ENCODE peak calls at places on chromosome 10, in five cellular contexts. J is transverse colon, C is IMR-90, K is heart left ventricle, Q is breast epithelium. B is an unnamed sample.
A peak's percentile ranks its signal among the peaks of the same experiment; 100 is the strongest.

GRCh38 chr10:28492556-28492955 is 40.4 kb upstream of the WAC start:
- DNase-seq in C (no peak), K (no peak), Q (no peak), J (no peak), B (no peak)

GRCh38 chr10:114550756-114551290 is 107.3 kb downstream of the ABLIM1 start:
- DNase-seq in K (no peak), C (peak; percentile 47), J (no peak), Q (no peak), B (no peak)

GRCh38 chr10:117165557-117166419 is 27.7 kb upstream of the VAX1 start:
- DNase-seq in J (peak; percentile 29), C (peak; percentile 33), Q (no peak), K (no peak), B (no peak)

GRCh38 chr10:83666762-83667161 is 472.5 kb upstream of the GHITM start:
- DNase-seq in J (no peak), C (no peak), K (no peak), Q (no peak), B (no peak)

GRCh38 chr10:79070091-79070610 is 1.4 kb downstream of the ZMIZ1 start:
- DNase-seq in C (no peak), J (peak; percentile 52), K (peak; percentile 68), Q (no peak), B (no peak)

GRCh38 chr10:124324451-124324850 is 94.3 kb downstream of the OAT start:
- DNase-seq in J (no peak), C (no peak), K (no peak), Q (no peak), B (no peak)

GRCh38 chr10:104350146-104350635 is 3.4 kb upstream of the CFAP58 start:
- DNase-seq in Q (no peak), K (no peak), J (no peak), C (peak; percentile 76), B (no peak)

GRCh38 chr10:130998642-130999041 is 312.9 kb downstream of the TCERG1L start:
- DNase-seq in C (no peak), J (no peak), Q (no peak), K (no peak), B (no peak)

GRCh38 chr10:18221123-18221522 is 80.9 kb downstream of the CACNB2 start:
- DNase-seq in Q (no peak), C (peak; percentile 18), J (no peak), K (no peak), B (no peak)

GRCh38 chr10:1737222-1738061 is at the start of gene ADARB2:
- DNase-seq in Q (no peak), K (peak; percentile 28), J (no peak), C (no peak), B (no peak)

GRCh38 chr10:104406715-104407517 is 53.3 kb downstream of the CFAP58 start:
- DNase-seq in K (no peak), J (no peak), Q (no peak), C (peak; percentile 50), B (no peak)

GRCh38 chr10:84291389-84291788 is 37.0 kb upstream of the CCSER2 start:
- DNase-seq in K (no peak), Q (no peak), J (no peak), C (peak; percentile 78), B (no peak)

GRCh38 chr10:70274643-70275042 is 9.2 kb downstream of the NPFFR1 start:
- DNase-seq in Q (no peak), C (peak; percentile 88), J (no peak), K (peak; percentile 40), B (no peak)

GRCh38 chr10:88582411-88582805 is 710 bp downstream of the RNLS start:
- DNase-seq in C (no peak), K (no peak), J (no peak), Q (no peak), B (no peak)

GRCh38 chr10:88586462-88586861 is at the start of gene LIPJ:
- DNase-seq in Q (no peak), C (no peak), K (no peak), J (no peak), B (no peak)

GRCh38 chr10:88583584-88583957 is 453 bp upstream of the RNLS start:
- DNase-seq in Q (no peak), K (no peak), C (no peak), J (no peak), B (no peak)

DNA sequence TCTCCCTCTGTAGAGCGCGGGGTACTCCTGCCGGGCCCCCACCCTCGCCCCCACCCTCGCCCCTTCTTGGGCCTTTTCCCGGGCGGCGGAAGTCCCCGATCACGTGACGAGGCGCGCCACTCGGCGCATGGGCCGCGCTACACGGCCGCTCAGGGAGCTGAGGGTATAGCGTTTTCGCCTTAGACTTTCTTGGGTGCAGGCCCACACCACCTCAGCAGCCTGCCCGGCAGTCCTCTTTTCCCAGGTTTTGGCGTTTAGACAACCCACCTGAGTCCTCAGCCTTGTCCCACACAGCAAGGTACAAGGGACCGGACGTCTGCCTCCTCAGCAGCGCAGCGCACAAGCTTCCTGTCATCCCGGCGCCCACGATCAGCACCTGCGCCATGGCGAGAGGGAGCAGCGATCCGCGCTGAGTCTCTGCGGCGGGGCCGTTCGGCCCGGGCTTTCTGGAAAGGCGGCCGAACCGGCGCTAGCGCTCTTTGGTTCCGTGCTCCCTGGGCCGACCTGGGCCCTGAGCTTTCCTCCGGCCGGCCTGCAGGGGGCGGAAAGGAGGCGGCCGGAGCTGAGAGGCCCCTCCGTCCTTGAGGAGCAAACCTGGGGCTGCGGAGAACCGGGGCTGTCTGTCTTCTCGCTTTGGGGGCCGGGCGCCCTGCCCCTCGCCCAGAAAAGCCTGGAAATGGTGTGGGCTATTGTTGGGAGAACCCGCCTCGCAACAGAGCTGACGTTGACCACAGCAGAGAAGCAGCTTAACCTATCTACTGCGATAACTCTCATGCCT is at the start of gene RNLS:
- DNase-seq in J (peak; percentile 78), K (peak; percentile 73), C (peak; percentile 15), Q (peak; percentile 68), B (peak; percentile 23)
- TF ChIP-seq POLR2A in J (peak; percentile 72), K (no peak), C (no peak), Q (no peak), B (no peak)

DNA sequence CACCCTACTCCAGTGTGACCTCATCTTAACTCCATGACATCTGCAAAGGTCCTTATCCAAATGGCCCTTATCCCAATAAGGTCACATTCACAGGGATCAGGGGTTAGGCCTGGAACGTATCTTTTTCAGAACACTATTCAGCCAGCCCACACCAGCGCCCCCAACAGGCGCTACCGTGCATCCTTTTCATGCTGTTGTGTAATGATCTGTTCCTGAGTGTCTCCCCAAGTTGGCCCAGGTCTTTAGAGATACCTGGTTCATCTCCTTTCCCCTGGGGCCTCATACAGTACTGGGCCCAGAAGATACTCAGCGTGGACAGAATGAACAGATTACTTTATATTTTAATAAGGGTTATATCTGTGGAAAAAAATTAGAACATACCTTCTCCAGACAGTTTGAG is 132.6 kb upstream of the ADAM12 start:
- DNase-seq in J (no peak), Q (no peak), C (no peak), K (no peak), B (no peak)
- TF ChIP-seq CTCF in J (no peak), Q (no peak), C (no peak), K (no peak), B (no peak)

GRCh38 chr10:127384532-127384931 is 164.6 kb upstream of the NPS start:
- DNase-seq in J (no peak), C (no peak), Q (peak; percentile 17), K (no peak), B (no peak)
- TF ChIP-seq POLR2A in J (no peak), C (no peak), Q (no peak), K (no peak), B (no peak)

GRCh38 chr10:58712982-58713381 is 200.3 kb downstream of the BICC1 start:
- DNase-seq in J (no peak), Q (no peak), K (no peak), C (no peak), B (no peak)
- TF ChIP-seq CTCF in J (no peak), Q (no peak), K (peak; percentile 21), C (peak; percentile 25), B (no peak)

B was measured in esophagus squamous epithelium.